ENCODE peak calls at places on chromosomes 12 and 14, in nine cellular contexts. One of them, this sample, is unnamed.
A peak's percentile ranks its signal among the peaks of the same experiment; 100 is the strongest.

GRCh38 chr14:53982546-53982945 is 25.9 kb upstream of the BMP4 start:
- DNase-seq in transverse colon: no peak
- DNase-seq in H1: no peak
- DNase-seq in HCT116: no peak
- DNase-seq in esophagus muscularis mucosa: no peak
- DNase-seq in sigmoid colon: no peak
- DNase-seq in vagina: no peak
- DNase-seq in breast epithelium: no peak
- DNase-seq in stomach: no peak
- DNase-seq in this sample: no peak

GRCh38 chr14:55446127-55446736 is 5.8 kb upstream of the TBPL2 start:
- DNase-seq in stomach: peak; percentile 53
- DNase-seq in esophagus muscularis mucosa: no peak
- DNase-seq in HCT116: peak; percentile 76
- DNase-seq in H1: peak; percentile 75
- DNase-seq in breast epithelium: no peak
- DNase-seq in transverse colon: peak; percentile 60
- DNase-seq in vagina: no peak
- DNase-seq in sigmoid colon: peak; percentile 63
- DNase-seq in this sample: peak; percentile 30

GRCh38 chr14:63134801-63135200 is 69.4 kb upstream of the RHOJ start:
- DNase-seq in breast epithelium: no peak
- DNase-seq in sigmoid colon: no peak
- DNase-seq in esophagus muscularis mucosa: no peak
- DNase-seq in H1: no peak
- DNase-seq in stomach: no peak
- DNase-seq in vagina: no peak
- DNase-seq in transverse colon: no peak
- DNase-seq in HCT116: no peak
- DNase-seq in this sample: no peak

GRCh38 chr14:92729632-92730358 is 18.6 kb downstream of the LGMN start:
- DNase-seq in transverse colon: no peak
- DNase-seq in HCT116: no peak
- DNase-seq in stomach: no peak
- DNase-seq in esophagus muscularis mucosa: no peak
- DNase-seq in sigmoid colon: no peak
- DNase-seq in breast epithelium: no peak
- DNase-seq in H1: no peak
- DNase-seq in vagina: no peak
- DNase-seq in this sample: no peak

GRCh38 chr14:65229431-65230286 is 127.3 kb upstream of the MAX start:
- DNase-seq in esophagus muscularis mucosa: no peak
- DNase-seq in transverse colon: peak; percentile 49
- DNase-seq in sigmoid colon: no peak
- DNase-seq in stomach: peak; percentile 51
- DNase-seq in HCT116: no peak
- DNase-seq in H1: peak; percentile 65
- DNase-seq in vagina: no peak
- DNase-seq in breast epithelium: no peak
- DNase-seq in this sample: peak; percentile 25

GRCh38 chr12:47844264-47845020 is 24.7 kb upstream of the HDAC7 start:
- DNase-seq in vagina: no peak
- DNase-seq in breast epithelium: no peak
- DNase-seq in HCT116: no peak
- DNase-seq in transverse colon: no peak
- DNase-seq in sigmoid colon: no peak
- DNase-seq in stomach: no peak
- DNase-seq in H1: no peak
- DNase-seq in esophagus muscularis mucosa: no peak
- DNase-seq in this sample: no peak

GRCh38 chr12:108729612-108730336 is 1.5 kb downstream of the CORO1C start:
- DNase-seq in stomach: no peak
- DNase-seq in sigmoid colon: no peak
- DNase-seq in esophagus muscularis mucosa: no peak
- DNase-seq in HCT116: no peak
- DNase-seq in H1: no peak
- DNase-seq in transverse colon: no peak
- DNase-seq in breast epithelium: no peak
- DNase-seq in vagina: no peak
- DNase-seq in this sample: no peak

GRCh38 chr14:67570453-67570852 is 29.6 kb downstream of the PIGH start:
- DNase-seq in sigmoid colon: no peak
- DNase-seq in esophagus muscularis mucosa: no peak
- DNase-seq in breast epithelium: no peak
- DNase-seq in transverse colon: no peak
- DNase-seq in H1: no peak
- DNase-seq in vagina: no peak
- DNase-seq in stomach: no peak
- DNase-seq in HCT116: no peak
- DNase-seq in this sample: no peak

GRCh38 chr14:76729953-76730505 is 31.2 kb upstream of the VASH1 start:
- DNase-seq in esophagus muscularis mucosa: no peak
- DNase-seq in sigmoid colon: no peak
- DNase-seq in transverse colon: no peak
- DNase-seq in H1: no peak
- DNase-seq in vagina: no peak
- DNase-seq in stomach: no peak
- DNase-seq in HCT116: no peak
- DNase-seq in breast epithelium: no peak
- DNase-seq in this sample: no peak

GRCh38 chr14:67618617-67619063 is 1.1 kb upstream of the ARG2 start:
- DNase-seq in breast epithelium: no peak
- DNase-seq in esophagus muscularis mucosa: no peak
- DNase-seq in transverse colon: no peak
- DNase-seq in HCT116: no peak
- DNase-seq in H1: no peak
- DNase-seq in stomach: no peak
- DNase-seq in vagina: no peak
- DNase-seq in sigmoid colon: no peak
- DNase-seq in this sample: peak; percentile 34

GRCh38 chr12:31765931-31766330 is 37.1 kb upstream of the AMN1 start:
- DNase-seq in stomach: no peak
- DNase-seq in sigmoid colon: no peak
- DNase-seq in breast epithelium: no peak
- DNase-seq in transverse colon: no peak
- DNase-seq in esophagus muscularis mucosa: no peak
- DNase-seq in HCT116: no peak
- DNase-seq in H1: no peak
- DNase-seq in vagina: no peak
- DNase-seq in this sample: no peak

GRCh38 chr12:71125949-71126348 is 31.9 kb downstream of the TSPAN8 start:
- DNase-seq in esophagus muscularis mucosa: no peak
- DNase-seq in breast epithelium: no peak
- DNase-seq in sigmoid colon: no peak
- DNase-seq in HCT116: no peak
- DNase-seq in H1: no peak
- DNase-seq in stomach: no peak
- DNase-seq in transverse colon: no peak
- DNase-seq in vagina: no peak
- DNase-seq in this sample: no peak

GRCh38 chr12:132560421-132560830 is 50.0 kb downstream of the LRCOL1 start:
- DNase-seq in H1: peak; percentile 72
- DNase-seq in esophagus muscularis mucosa: no peak
- DNase-seq in HCT116: no peak
- DNase-seq in sigmoid colon: no peak
- DNase-seq in stomach: peak; percentile 38
- DNase-seq in vagina: no peak
- DNase-seq in breast epithelium: no peak
- DNase-seq in transverse colon: peak; percentile 46
- DNase-seq in this sample: peak; percentile 62

GRCh38 chr12:132560831-132561783 is 49.3 kb downstream of the LRCOL1 start:
- DNase-seq in sigmoid colon: no peak
- DNase-seq in stomach: peak; percentile 54
- DNase-seq in HCT116: peak; percentile 75
- DNase-seq in H1: peak; percentile 96
- DNase-seq in vagina: no peak
- DNase-seq in breast epithelium: no peak
- DNase-seq in esophagus muscularis mucosa: no peak
- DNase-seq in transverse colon: peak; percentile 73
- DNase-seq in this sample: peak; percentile 95

GRCh38 chr12:132557969-132558856 is 52.2 kb downstream of the LRCOL1 start:
- DNase-seq in sigmoid colon: no peak
- DNase-seq in transverse colon: no peak
- DNase-seq in esophagus muscularis mucosa: no peak
- DNase-seq in vagina: no peak
- DNase-seq in breast epithelium: no peak
- DNase-seq in stomach: no peak
- DNase-seq in H1: no peak
- DNase-seq in HCT116: no peak
- DNase-seq in this sample: no peak

GRCh38 chr12:132558861-132559623 is 51.3 kb downstream of the LRCOL1 start:
- DNase-seq in sigmoid colon: no peak
- DNase-seq in breast epithelium: no peak
- DNase-seq in vagina: no peak
- DNase-seq in transverse colon: no peak
- DNase-seq in HCT116: no peak
- DNase-seq in H1: no peak
- DNase-seq in stomach: no peak
- DNase-seq in esophagus muscularis mucosa: no peak
- DNase-seq in this sample: no peak

DNA sequence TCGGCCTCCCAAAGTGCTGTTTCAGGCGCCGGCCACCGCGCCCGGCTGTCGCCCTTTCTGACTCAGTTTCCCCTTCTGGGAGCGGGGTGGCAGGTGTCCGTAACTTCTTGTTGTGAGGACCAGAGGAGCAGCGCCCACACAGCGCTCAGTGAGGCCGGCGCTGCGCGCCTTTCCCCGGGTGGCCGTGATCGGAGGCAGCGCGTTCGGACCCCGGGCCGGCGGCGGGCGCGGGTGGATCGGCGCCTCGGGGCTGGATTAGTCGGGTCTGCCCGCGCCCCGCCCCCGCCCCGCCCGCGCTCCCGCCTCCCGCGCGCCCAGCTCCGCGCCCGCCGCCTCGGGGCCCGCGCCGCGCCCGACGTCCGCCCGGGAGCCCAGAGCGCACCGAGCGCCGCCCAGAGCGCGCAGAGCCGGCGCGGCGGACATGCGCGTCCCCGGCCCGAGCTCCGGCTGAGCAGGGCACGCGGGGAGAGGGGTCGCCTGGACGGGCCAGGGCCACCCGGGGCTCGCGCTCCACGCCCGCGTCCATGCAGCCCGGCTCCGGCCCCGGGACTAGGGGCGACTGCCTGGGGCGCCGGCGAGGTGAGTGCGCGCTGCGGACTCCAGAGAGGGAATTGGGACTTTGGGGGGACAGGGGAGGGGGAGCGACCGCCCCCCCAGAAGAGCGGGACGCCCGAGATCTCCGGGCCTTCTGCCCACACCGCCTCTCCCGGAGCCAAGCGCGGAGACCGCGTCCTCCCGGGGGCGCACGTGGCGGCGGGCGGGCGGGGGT is 50.5 kb downstream of the LRCOL1 start:
- DNase-seq in HCT116: peak; percentile 18
- DNase-seq in breast epithelium: no peak
- DNase-seq in esophagus muscularis mucosa: no peak
- DNase-seq in vagina: no peak
- DNase-seq in transverse colon: peak; percentile 51
- DNase-seq in H1: peak; percentile 77
- DNase-seq in sigmoid colon: no peak
- DNase-seq in stomach: peak; percentile 49
- DNase-seq in this sample: peak; percentile 79
- TF ChIP-seq POLR2A in HCT116: peak; percentile 49
- TF ChIP-seq POLR2A in breast epithelium: no peak
- TF ChIP-seq POLR2A in esophagus muscularis mucosa: no peak
- TF ChIP-seq POLR2A in vagina: no peak
- TF ChIP-seq POLR2A in transverse colon: no peak
- TF ChIP-seq POLR2A in H1: no peak
- TF ChIP-seq POLR2A in sigmoid colon: no peak
- TF ChIP-seq POLR2A in stomach: no peak
- TF ChIP-seq POLR2A in this sample: no peak

GRCh38 chr14:97640031-97640430 is 842.8 kb downstream of the VRK1 start:
- DNase-seq in stomach: no peak
- DNase-seq in esophagus muscularis mucosa: no peak
- DNase-seq in H1: no peak
- DNase-seq in vagina: no peak
- DNase-seq in transverse colon: no peak
- DNase-seq in breast epithelium: no peak
- DNase-seq in sigmoid colon: no peak
- DNase-seq in HCT116: no peak
- DNase-seq in this sample: no peak

GRCh38 chr14:97638864-97639263 is 841.7 kb downstream of the VRK1 start:
- DNase-seq in vagina: no peak
- DNase-seq in esophagus muscularis mucosa: no peak
- DNase-seq in transverse colon: no peak
- DNase-seq in sigmoid colon: no peak
- DNase-seq in breast epithelium: no peak
- DNase-seq in HCT116: no peak
- DNase-seq in stomach: no peak
- DNase-seq in H1: no peak
- DNase-seq in this sample: no peak

GRCh38 chr14:97634786-97635185 is 837.6 kb downstream of the VRK1 start:
- DNase-seq in transverse colon: no peak
- DNase-seq in breast epithelium: no peak
- DNase-seq in vagina: no peak
- DNase-seq in stomach: no peak
- DNase-seq in esophagus muscularis mucosa: no peak
- DNase-seq in H1: no peak
- DNase-seq in HCT116: no peak
- DNase-seq in sigmoid colon: no peak
- DNase-seq in this sample: no peak
- TF ChIP-seq POLR2AphosphoS5 in transverse colon: no peak
- TF ChIP-seq POLR2AphosphoS5 in breast epithelium: no peak
- TF ChIP-seq POLR2AphosphoS5 in vagina: no peak
- TF ChIP-seq POLR2AphosphoS5 in stomach: no peak
- TF ChIP-seq POLR2AphosphoS5 in esophagus muscularis mucosa: no peak
- TF ChIP-seq POLR2AphosphoS5 in H1: no peak
- TF ChIP-seq POLR2AphosphoS5 in HCT116: no peak
- TF ChIP-seq POLR2AphosphoS5 in sigmoid colon: no peak
- TF ChIP-seq POLR2AphosphoS5 in this sample: no peak

DNA sequence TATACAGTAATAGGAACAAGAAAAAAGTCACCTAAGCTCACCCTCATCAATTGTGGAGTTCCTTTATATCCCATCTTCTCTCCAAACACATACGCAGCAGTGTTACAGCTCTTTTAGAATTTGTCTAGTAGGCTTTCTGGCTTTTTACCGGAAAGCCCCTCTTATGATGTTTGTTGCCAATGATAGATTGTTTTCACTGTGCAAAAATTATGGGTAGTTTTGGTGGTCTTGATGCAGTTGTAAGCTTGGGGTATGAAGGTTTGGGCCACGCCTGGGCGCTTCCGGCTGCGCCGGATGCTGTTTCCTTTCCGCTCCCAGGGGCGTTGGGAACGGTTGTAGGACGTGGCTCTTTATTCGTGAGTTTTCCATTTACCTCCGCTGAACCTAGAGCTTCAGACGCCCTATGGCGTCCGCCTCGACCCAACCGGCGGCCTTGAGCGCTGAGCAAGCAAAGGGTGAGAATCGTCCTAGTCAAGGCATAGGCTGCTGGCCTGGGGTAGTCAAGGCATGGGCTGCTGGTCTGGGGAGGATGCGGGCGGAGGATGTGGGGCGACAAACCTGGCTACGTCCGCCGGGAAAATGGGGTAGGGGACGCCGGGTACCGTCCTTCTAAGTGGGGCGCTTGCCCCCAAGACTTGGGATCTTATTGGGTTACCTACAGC is at the start of the genes C12orf57 and RNU7-1:
- DNase-seq in transverse colon: peak; percentile 87
- DNase-seq in stomach: peak; percentile 79
- DNase-seq in H1: peak; percentile 91
- DNase-seq in HCT116: peak; percentile 96
- DNase-seq in sigmoid colon: peak; percentile 92
- DNase-seq in breast epithelium: peak; percentile 84
- DNase-seq in esophagus muscularis mucosa: no peak
- DNase-seq in vagina: no peak
- DNase-seq in this sample: peak; percentile 65
- TF ChIP-seq POLR2A in transverse colon: peak; percentile 98
- TF ChIP-seq POLR2A in stomach: no peak
- TF ChIP-seq POLR2A in H1: peak; percentile 100
- TF ChIP-seq POLR2A in HCT116: peak; percentile 100
- TF ChIP-seq POLR2A in sigmoid colon: peak; percentile 88
- TF ChIP-seq POLR2A in breast epithelium: peak; percentile 93
- TF ChIP-seq POLR2A in esophagus muscularis mucosa: peak; percentile 94
- TF ChIP-seq POLR2A in vagina: peak; percentile 62
- TF ChIP-seq POLR2A in this sample: peak; percentile 98

GRCh38 chr12:10554971-10555481 is 49.3 kb downstream of the EIF2S3B start:
- DNase-seq in esophagus muscularis mucosa: no peak
- DNase-seq in vagina: no peak
- DNase-seq in transverse colon: no peak
- DNase-seq in H1: no peak
- DNase-seq in HCT116: no peak
- DNase-seq in breast epithelium: no peak
- DNase-seq in stomach: no peak
- DNase-seq in sigmoid colon: no peak
- DNase-seq in this sample: no peak
- TF ChIP-seq POLR2AphosphoS5 in esophagus muscularis mucosa: no peak
- TF ChIP-seq POLR2AphosphoS5 in vagina: no peak
- TF ChIP-seq POLR2AphosphoS5 in transverse colon: no peak
- TF ChIP-seq POLR2AphosphoS5 in H1: no peak
- TF ChIP-seq POLR2AphosphoS5 in HCT116: no peak
- TF ChIP-seq POLR2AphosphoS5 in breast epithelium: no peak
- TF ChIP-seq POLR2AphosphoS5 in stomach: no peak
- TF ChIP-seq POLR2AphosphoS5 in sigmoid colon: no peak
- TF ChIP-seq POLR2AphosphoS5 in this sample: no peak

This sample was measured in GM12891.